ENCODE peak calls at places on chromosomes 4 and X, in nine cellular contexts. G, Z, Q, Y, I, R, N, W and P are unnamed samples.

GRCh38 chr4:47017081-47017480 is 14.3 kb upstream of the GABRB1 start:
- DNase-seq in N (no peak), Z (no peak), I (no peak), W (no peak), R (no peak), Y (no peak), Q (no peak), G (no peak), P (no peak)

GRCh38 chr4:53748328-53748772 is 157.1 kb upstream of the LNX1 start:
- DNase-seq in N (peak; percentile 11), R (no peak), Y (no peak), Z (no peak), G (no peak), I (peak; percentile 2), W (no peak), Q (no peak), P (no peak)

GRCh38 chrX:29231800-29232199 is 644.6 kb downstream of the IL1RAPL1 start:
- DNase-seq in I (no peak), R (no peak), N (peak; percentile 22), Q (peak; percentile 3), W (no peak), Y (no peak), Z (no peak), G (no peak), P (no peak)

GRCh38 chrX:45806410-45807121 is 605.9 kb upstream of the DIPK2B start:
- DNase-seq in G (no peak), Z (no peak), Q (peak; percentile 48), Y (no peak), N (peak; percentile 91), R (no peak), W (no peak), I (peak; percentile 78), P (no peak)

GRCh38 chr4:5656415-5656814 is 51.9 kb downstream of the EVC2 start:
- DNase-seq in Y (no peak), W (no peak), N (peak; percentile 35), I (no peak), R (no peak), Z (no peak), G (no peak), Q (peak; percentile 14), P (no peak)

GRCh38 chr4:82382756-82383155 is 9.0 kb upstream of the HNRNPD start:
- DNase-seq in Z (no peak), G (no peak), Q (no peak), N (peak; percentile 61), I (no peak), R (no peak), W (no peak), Y (no peak), P (no peak)

GRCh38 chrX:39437670-39438441 is 636.6 kb downstream of the MID1IP1 start:
- DNase-seq in Y (no peak), N (no peak), I (no peak), G (no peak), W (no peak), Q (no peak), R (no peak), Z (no peak), P (no peak)

GRCh38 chr4:129233691-129234090 is 137.7 kb downstream of the C4orf33 start:
- DNase-seq in W (no peak), Y (no peak), G (no peak), Q (no peak), Z (no peak), R (no peak), I (no peak), N (no peak), P (no peak)

GRCh38 chr4:71009796-71010588 is 16.5 kb downstream of the DCK start:
- DNase-seq in G (peak; percentile 55), Y (no peak), W (no peak), Q (peak; percentile 64), N (peak; percentile 67), I (peak; percentile 58), R (no peak), Z (no peak), P (no peak)

GRCh38 chr4:128163177-128164117 is 102.3 kb downstream of the LARP1B start:
- DNase-seq in G (no peak), Z (no peak), Y (no peak), Q (peak; percentile 85), I (peak; percentile 32), W (no peak), N (peak; percentile 88), R (no peak), P (no peak)

GRCh38 chr4:71882113-71882512 is 98.2 kb upstream of the GC start:
- DNase-seq in Z (no peak), R (no peak), I (no peak), Y (no peak), G (no peak), Q (no peak), N (no peak), W (no peak), P (no peak)

GRCh38 chr4:133188433-133189175 is 39.5 kb downstream of the PCDH10 start:
- DNase-seq in I (no peak), W (no peak), Z (no peak), G (no peak), N (peak; percentile 2), R (no peak), Y (no peak), Q (no peak), P (no peak)

GRCh38 chr4:179467890-179468289 is 2025.7 kb upstream of the AGA start:
- DNase-seq in Z (no peak), I (no peak), Q (no peak), G (no peak), Y (no peak), R (no peak), N (no peak), W (no peak), P (no peak)

GRCh38 chrX:69189972-69190371 is 24.7 kb upstream of the PJA1 start:
- DNase-seq in I (no peak), Q (no peak), G (no peak), W (no peak), N (no peak), R (no peak), Y (peak; percentile 68), Z (no peak), P (no peak)

GRCh38 chr4:182486895-182487294 is 243.7 kb downstream of the TENM3 start:
- DNase-seq in Z (no peak), N (peak; percentile 13), R (no peak), Q (no peak), Y (no peak), I (peak; percentile 9), G (no peak), W (no peak), P (no peak)

GRCh38 chr4:22552802-22553201 is 36.9 kb upstream of the ADGRA3 start:
- DNase-seq in Y (no peak), Q (no peak), I (no peak), N (peak; percentile 17), Z (no peak), W (no peak), R (no peak), G (no peak), P (no peak)